ENCODE peak calls at places on chromosomes 16 and 17, in four cellular contexts. G is colonic mucosa; I is PC-3; W is activated naive CD4-positive, alpha-beta T cell. T is an unnamed sample.

GRCh38 chr17:81994593-81995462 is 17.4 kb downstream of the ASPSCR1 start:
- DNase-seq in W (no peak), I (no peak), G (no peak), T (no peak)

GRCh38 chr17:73643012-73643845 is 1.0 kb downstream of the SDK2 start:
- DNase-seq in G (peak; percentile 47), I (peak; percentile 17), W (no peak), T (no peak)

GRCh38 chr17:13106171-13106570 is 88.3 kb upstream of the ELAC2 start:
- DNase-seq in W (no peak), I (no peak), G (no peak), T (no peak)

GRCh38 chr17:39486242-39486641 is 25.0 kb downstream of the CDK12 start:
- DNase-seq in G (no peak), I (peak; percentile 8), W (no peak), T (no peak)

GRCh38 chr17:17420035-17420434 is 56.8 kb upstream of the MED9 start:
- DNase-seq in G (no peak), W (no peak), I (no peak), T (no peak)

GRCh38 chr16:81251871-81252270 is 13.4 kb downstream of the BCO1 start:
- DNase-seq in I (no peak), W (no peak), G (no peak), T (no peak)

GRCh38 chr16:68238029-68238345 is 2.1 kb upstream of the ESRP2 start:
- DNase-seq in I (no peak), G (no peak), W (no peak), T (no peak)

GRCh38 chr16:89357055-89357454 is 133.3 kb downstream of the ANKRD11 start:
- DNase-seq in W (no peak), G (no peak), I (peak; percentile 17), T (peak; percentile 45)

GRCh38 chr17:66726846-66727245 is 108.1 kb upstream of the CACNG5 start:
- DNase-seq in I (no peak), G (no peak), W (no peak), T (no peak)

GRCh38 chr16:58338205-58338604 is 43.4 kb upstream of the PRSS54 start:
- DNase-seq in I (no peak), W (no peak), G (no peak), T (no peak)

GRCh38 chr16:84582958-84583516 is 34.8 kb downstream of the COTL1 start:
- DNase-seq in G (no peak), I (no peak), W (no peak), T (no peak)

GRCh38 chr16:85398688-85399582 is 214.2 kb upstream of the GSE1 start:
- DNase-seq in G (peak; percentile 12), I (no peak), W (no peak), T (no peak)

GRCh38 chr16:24852281-24852721 is 6.5 kb downstream of the SLC5A11 start:
- DNase-seq in G (no peak), I (peak; percentile 17), W (no peak), T (no peak)

GRCh38 chr17:30095507-30096244 is 20.9 kb upstream of the NSRP1 start:
- DNase-seq in W (no peak), G (no peak), I (peak; percentile 74), T (no peak)

GRCh38 chr17:50093246-50093645 is 1.9 kb upstream of the PDK2 start:
- DNase-seq in I (peak; percentile 30), W (no peak), G (no peak), T (no peak)

GRCh38 chr16:22183901-22184614 is 21.8 kb downstream of the SDR42E2 start:
- DNase-seq in W (no peak), I (no peak), G (no peak), T (no peak)

GRCh38 chr16:51888021-51888420 is 658.9 kb downstream of the TOX3 start:
- DNase-seq in W (no peak), I (no peak), G (no peak), T (no peak)

GRCh38 chr17:39576187-39576586 is 31.5 kb downstream of the NEUROD2 start:
- DNase-seq in G (no peak), W (no peak), I (no peak), T (no peak)